ENCODE peak calls at places on chromosomes 1 and 21, in seven cellular contexts. K is sigmoid colon, D is tibial nerve, M is heart left ventricle, R is ovary, E is IMR-90, I is Peyer's patch. P is an unnamed sample.

GRCh38 chr1:87362063-87362833 is 33.6 kb downstream of the LMO4 start:
- DNase-seq in K (no peak), D (no peak), M (no peak), R (no peak), E (no peak), I (no peak), P (no peak)

GRCh38 chr1:98794196-98794886 is 132.8 kb downstream of the SNX7 start:
- DNase-seq in K (no peak), D (peak; percentile 50), M (no peak), R (no peak), E (peak; percentile 72), I (no peak), P (no peak)

GRCh38 chr1:54407201-54407956 is 1.2 kb upstream of the SSBP3 start:
- DNase-seq in K (peak; percentile 93), D (peak; percentile 85), M (no peak), R (peak; percentile 67), E (peak; percentile 93), I (no peak), P (peak; percentile 85)

GRCh38 chr1:93056214-93056613 is 22.9 kb upstream of the MTF2 start:
- DNase-seq in K (no peak), D (no peak), M (no peak), R (no peak), E (peak; percentile 55), I (no peak), P (no peak)

GRCh38 chr21:37737497-37737896 is 178.8 kb downstream of the KCNJ6 start:
- DNase-seq in K (no peak), D (no peak), M (no peak), R (no peak), E (no peak), I (no peak), P (no peak)

GRCh38 chr1:26858160-26858559 is 4.8 kb upstream of the SFN start:
- DNase-seq in K (peak; percentile 43), D (no peak), M (no peak), R (no peak), E (peak; percentile 58), I (no peak), P (no peak)

GRCh38 chr21:45013271-45013841 is 61.0 kb upstream of the ADARB1 start:
- DNase-seq in K (peak; percentile 60), D (no peak), M (peak; percentile 61), R (no peak), E (no peak), I (peak; percentile 39), P (no peak)

GRCh38 chr1:83693409-83694126 is 305.4 kb downstream of the TTLL7 start:
- DNase-seq in K (no peak), D (no peak), M (no peak), R (no peak), E (no peak), I (no peak), P (no peak)

GRCh38 chr1:61337981-61338848 is 255.9 kb downstream of the NFIA start:
- DNase-seq in K (peak; percentile 84), D (peak; percentile 47), M (no peak), R (peak; percentile 50), E (peak; percentile 75), I (peak; percentile 54), P (peak; percentile 80)

GRCh38 chr1:32877211-32878110 is 6.7 kb upstream of the FNDC5 start:
- DNase-seq in K (peak; percentile 41), D (no peak), M (no peak), R (peak; percentile 46), E (no peak), I (no peak), P (no peak)

GRCh38 chr1:63381741-63382140 is 14.3 kb downstream of the ALG6 start:
- DNase-seq in K (no peak), D (no peak), M (no peak), R (no peak), E (no peak), I (no peak), P (no peak)

GRCh38 chr1:100734716-100735115 is 15.2 kb downstream of the VCAM1 start:
- DNase-seq in K (no peak), D (no peak), M (no peak), R (no peak), E (peak; percentile 80), I (no peak), P (no peak)

GRCh38 chr21:42535602-42536171 is 22.0 kb downstream of the SLC37A1 start:
- DNase-seq in K (peak; percentile 61), D (no peak), M (peak; percentile 60), R (no peak), E (no peak), I (peak; percentile 64), P (no peak)

GRCh38 chr1:155030243-155030795 is 3.3 kb downstream of the DCST2 start:
- DNase-seq in K (no peak), D (no peak), M (no peak), R (no peak), E (no peak), I (no peak), P (no peak)

GRCh38 chr1:33616780-33617179 is 144.3 kb downstream of the ZSCAN20 start:
- DNase-seq in K (no peak), D (no peak), M (no peak), R (no peak), E (no peak), I (no peak), P (no peak)

GRCh38 chr1:47991698-47992097 is 5.5 kb downstream of the TRABD2B start:
- DNase-seq in K (no peak), D (no peak), M (no peak), R (no peak), E (no peak), I (no peak), P (no peak)

GRCh38 chr1:112878321-112878720 is 77.7 kb downstream of the SLC16A1 start:
- DNase-seq in K (no peak), D (no peak), M (no peak), R (no peak), E (no peak), I (no peak), P (no peak)

GRCh38 chr1:212132040-212132439 is 96.5 kb downstream of the DTL start:
- DNase-seq in K (no peak), D (no peak), M (no peak), R (no peak), E (peak; percentile 22), I (no peak), P (no peak)

GRCh38 chr1:217493290-217493689 is 137.6 kb downstream of the GPATCH2 start:
- DNase-seq in K (no peak), D (no peak), M (no peak), R (no peak), E (peak; percentile 16), I (no peak), P (no peak)

GRCh38 chr1:235207202-235207565 is 46.1 kb upstream of the RBM34 start:
- DNase-seq in K (no peak), D (no peak), M (no peak), R (no peak), E (no peak), I (no peak), P (no peak)

GRCh38 chr1:153647375-153647714 is 11.2 kb upstream of the SNAPIN start:
- DNase-seq in K (no peak), D (no peak), M (no peak), R (peak; percentile 13), E (no peak), I (no peak), P (no peak)

GRCh38 chr1:167770127-167770526 is 48.3 kb downstream of the MPZL1 start:
- DNase-seq in K (no peak), D (no peak), M (no peak), R (no peak), E (no peak), I (no peak), P (no peak)
- H3K36me3 ChIP-seq in K (no peaks in the 10 kb centered on the region), D (peaks cover 51% of the 10 kb centered on the region), M (peaks cover 43% of the 10 kb centered on the region), R (no peaks in the 10 kb centered on the region), E (peaks cover 30% of the 10 kb centered on the region), I (peaks cover 73% of the 10 kb centered on the region), P (no peaks in the 10 kb centered on the region)

GRCh38 chr1:248858891-248859889 is at the start of gene ZNF692:
- DNase-seq in K (peak; percentile 99), D (peak; percentile 93), M (peak; percentile 99), R (peak; percentile 95), E (peak; percentile 96), I (peak; percentile 97), P (peak; percentile 95)
- TF ChIP-seq CTCF in K (no peak), D (no peak), M (no peak), R (no peak), E (no peak), I (no peak), P (no peak)

GRCh38 chr1:116538527-116538926 is 32.3 kb downstream of the CD58 start:
- DNase-seq in K (no peak), D (no peak), M (no peak), R (no peak), E (peak; percentile 73), I (no peak), P (no peak)

GRCh38 chr1:116537439-116537838 is 33.4 kb downstream of the CD58 start:
- DNase-seq in K (no peak), D (no peak), M (no peak), R (no peak), E (peak; percentile 58), I (no peak), P (no peak)

GRCh38 chr1:116537898-116538297 is 32.9 kb downstream of the CD58 start:
- DNase-seq in K (no peak), D (no peak), M (no peak), R (no peak), E (no peak), I (no peak), P (no peak)

GRCh38 chr1:116544588-116545358 is 26.1 kb downstream of the CD58 start:
- DNase-seq in K (no peak), D (no peak), M (no peak), R (no peak), E (no peak), I (no peak), P (no peak)

GRCh38 chr1:116540088-116540487 is 30.7 kb downstream of the CD58 start:
- DNase-seq in K (no peak), D (no peak), M (no peak), R (no peak), E (no peak), I (no peak), P (no peak)
- TF ChIP-seq POLR2A in K (no peak), D (no peak), M (no peak), R (no peak), E (no peak), I (no peak), P (no peak)

GRCh38 chr1:39380036-39380435 is 111.4 kb upstream of the BMP8A start:
- DNase-seq in K (no peak), D (no peak), M (no peak), R (no peak), E (no peak), I (no peak), P (no peak)

GRCh38 chr1:39381839-39382238 is 109.6 kb upstream of the BMP8A start:
- DNase-seq in K (peak; percentile 81), D (no peak), M (peak; percentile 67), R (no peak), E (peak; percentile 67), I (no peak), P (no peak)

GRCh38 chr1:39379187-39379586 is 112.2 kb upstream of the BMP8A start:
- DNase-seq in K (no peak), D (no peak), M (no peak), R (no peak), E (no peak), I (no peak), P (no peak)

GRCh38 chr1:39376656-39377055 is 114.8 kb upstream of the BMP8A start:
- DNase-seq in K (no peak), D (no peak), M (no peak), R (no peak), E (no peak), I (no peak), P (no peak)

DNA sequence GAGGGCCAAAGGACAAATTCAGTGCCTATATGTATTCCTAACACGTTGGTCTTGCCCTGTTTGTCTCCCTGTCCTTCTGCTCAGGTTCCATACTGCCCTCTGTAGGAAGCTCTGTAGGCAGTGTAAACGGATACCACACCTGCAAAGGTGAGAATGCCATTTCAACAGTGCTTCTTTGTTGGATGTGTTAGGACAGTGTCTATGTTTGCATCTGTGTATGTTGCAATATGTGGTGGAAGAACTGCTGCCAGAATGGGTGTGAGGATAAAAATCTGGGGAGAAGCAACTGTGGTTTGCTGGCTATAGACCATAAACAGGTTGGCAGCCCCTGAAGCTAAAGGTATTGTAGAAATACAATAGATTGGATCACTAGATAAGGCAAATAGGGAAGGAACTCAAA is 113.1 kb upstream of the BMP8A start:
- DNase-seq in K (no peak), D (no peak), M (no peak), R (no peak), E (no peak), I (no peak), P (peak; percentile 53)
- H3K36me3 ChIP-seq in K (peaks cover 10% of the 10 kb centered on the region), D (peaks cover 63% of the 10 kb centered on the region), M (peaks cover 71% of the 10 kb centered on the region), R (no peaks in the 10 kb centered on the region), E (peaks cover 29% of the 10 kb centered on the region), I (peaks cover 73% of the 10 kb centered on the region), P (no peaks in the 10 kb centered on the region)

P was measured in breast epithelium.